ENCODE peak calls at places on chromosome 7, in four cellular contexts. D is GM12891, G is GM12878, T is K562. B is an unnamed sample.

GRCh38 chr7:22156205-22156604 is 200.7 kb downstream of the RAPGEF5 start:
- DNase-seq in D (no peak), G (no peak), T (peak; percentile 7), B (no peak)

GRCh38 chr7:1466524-1467271 is 7.4 kb upstream of the MICALL2 start:
- DNase-seq in D (no peak), G (no peak), T (peak; percentile 62), B (no peak)

GRCh38 chr7:36318116-36318515 is 71.5 kb upstream of the ANLN start:
- DNase-seq in D (no peak), G (no peak), T (no peak), B (no peak)

GRCh38 chr7:135562720-135563119 is 5.0 kb downstream of the NUP205 start:
- DNase-seq in D (no peak), G (no peak), T (no peak), B (no peak)

GRCh38 chr7:17184805-17185689 is 113.4 kb upstream of the AHR start:
- DNase-seq in D (no peak), G (no peak), T (no peak), B (no peak)

GRCh38 chr7:127650842-127651555 is 995 bp upstream of the SND1 start:
- DNase-seq in D (no peak), G (no peak), T (no peak), B (no peak)

GRCh38 chr7:391411-391951 is 101.5 kb downstream of the FOXL3 start:
- DNase-seq in D (no peak), G (no peak), T (no peak), B (no peak)

GRCh38 chr7:55432937-55433784 is 68.0 kb downstream of the LANCL2 start:
- DNase-seq in D (no peak), G (no peak), T (no peak), B (no peak)

GRCh38 chr7:105015631-105015965 is 1.6 kb downstream of the KMT2E start:
- DNase-seq in D (no peak), G (no peak), T (peak; percentile 44), B (no peak)

GRCh38 chr7:151727579-151728285 is 149.2 kb downstream of the PRKAG2 start:
- DNase-seq in D (peak; percentile 43), G (no peak), T (peak; percentile 71), B (peak; percentile 68)

GRCh38 chr7:157548691-157549265 is 212.0 kb downstream of the DNAJB6 start:
- DNase-seq in D (no peak), G (no peak), T (no peak), B (no peak)

GRCh38 chr7:84236398-84236797 is 41.8 kb upstream of the SEMA3A start:
- DNase-seq in D (no peak), G (no peak), T (no peak), B (no peak)

GRCh38 chr7:104656467-104656866 is 328.1 kb downstream of the LHFPL3 start:
- DNase-seq in D (no peak), G (no peak), T (no peak), B (no peak)

GRCh38 chr7:149459540-149460433 is 1.1 kb downstream of the ZNF777 start:
- DNase-seq in D (peak; percentile 74), G (no peak), T (peak; percentile 88), B (no peak)

GRCh38 chr7:24422611-24423010 is 138.6 kb downstream of the NPY start:
- DNase-seq in D (no peak), G (no peak), T (no peak), B (no peak)

GRCh38 chr7:128103498-128104108 is 72.4 kb upstream of the LRRC4 start:
- DNase-seq in D (peak; percentile 68), G (no peak), T (no peak), B (no peak)

GRCh38 chr7:85573849-85574248 is 387.0 kb upstream of the SEMA3D start:
- DNase-seq in D (no peak), G (no peak), T (no peak), B (peak; percentile 35)

GRCh38 chr7:2063562-2064360 is 169.0 kb downstream of the MAD1L1 start:
- DNase-seq in D (no peak), G (no peak), T (no peak), B (no peak)

GRCh38 chr7:75915416-75916156 is 631 bp downstream of the POR start:
- DNase-seq in D (no peak), G (no peak), T (peak; percentile 31), B (peak; percentile 16)

GRCh38 chr7:78296689-78297371 is 498.3 kb downstream of the PHTF2 start:
- DNase-seq in D (no peak), G (no peak), T (no peak), B (no peak)

GRCh38 chr7:105765846-105766245 is 110.6 kb downstream of the ATXN7L1 start:
- DNase-seq in D (no peak), G (no peak), T (no peak), B (no peak)

GRCh38 chr7:38316733-38317360 is 43.4 kb upstream of the TARP start:
- DNase-seq in D (no peak), G (no peak), T (no peak), B (peak; percentile 42)

GRCh38 chr7:127189074-127189473 is 63.7 kb downstream of the GRM8 start:
- DNase-seq in D (no peak), G (no peak), T (no peak), B (no peak)

GRCh38 chr7:10592604-10593003 is 381.1 kb upstream of the PHF14 start:
- DNase-seq in D (no peak), G (no peak), T (no peak), B (no peak)

GRCh38 chr7:83439021-83439420 is 209.9 kb downstream of the SEMA3E start:
- DNase-seq in D (no peak), G (no peak), T (no peak), B (no peak)

GRCh38 chr7:94650652-94651051 is 5.3 kb downstream of the SGCE start:
- DNase-seq in D (no peak), G (no peak), T (no peak), B (no peak)

GRCh38 chr7:94452257-94452656 is 57.4 kb upstream of the CASD1 start:
- DNase-seq in D (no peak), G (no peak), T (no peak), B (no peak)

GRCh38 chr7:1922071-1922869 is 252.2 kb downstream of the ELFN1 start:
- DNase-seq in D (no peak), G (no peak), T (no peak), B (peak; percentile 60)

GRCh38 chr7:1323178-1324027 is 90.7 kb downstream of the UNCX start:
- DNase-seq in D (no peak), G (no peak), T (no peak), B (no peak)

DNA sequence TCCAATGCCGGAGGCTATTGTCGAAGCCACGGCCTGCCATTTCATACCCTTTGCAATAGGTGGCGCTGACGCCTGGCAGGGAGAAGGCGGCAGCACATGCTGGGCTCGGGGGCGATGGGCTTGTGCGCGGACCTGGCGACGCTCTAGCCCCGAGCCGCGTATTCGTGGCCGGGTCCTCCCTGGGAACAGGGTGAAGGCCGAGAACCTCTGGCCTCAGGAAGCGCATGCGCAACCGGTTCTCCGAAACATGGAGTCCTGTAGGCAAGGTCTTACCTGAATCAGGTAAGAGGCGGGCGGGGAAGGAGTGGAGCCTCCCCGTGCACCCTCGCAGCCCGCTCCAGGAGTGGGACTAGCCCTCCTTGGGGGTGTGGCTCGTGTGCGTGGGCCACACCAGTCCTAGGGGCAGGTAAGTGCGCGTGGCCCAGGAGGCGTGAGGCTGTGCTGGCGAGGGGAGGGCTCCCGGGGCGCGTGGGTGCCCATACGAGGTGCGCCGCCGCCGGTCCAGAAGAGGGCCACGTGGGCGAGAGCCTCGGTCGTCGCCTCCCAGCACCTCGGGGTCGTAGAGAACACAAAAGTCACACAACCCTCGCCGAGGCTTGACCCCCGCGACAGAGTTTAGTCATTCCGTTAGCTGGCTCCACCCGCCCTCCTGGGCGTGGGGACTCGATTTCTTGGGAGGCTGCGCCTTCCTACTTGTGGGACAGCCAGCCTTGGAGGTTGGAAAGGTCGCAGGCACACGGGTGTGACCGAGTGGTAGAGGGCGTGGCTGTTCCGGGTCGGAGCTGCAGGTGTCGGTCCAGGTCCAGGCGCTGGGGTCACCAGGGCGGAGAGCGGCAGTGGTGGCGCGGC is 5.5 kb upstream of the MEST start:
- DNase-seq in D (no peak), G (no peak), T (peak; percentile 38), B (peak; percentile 72)
- TF ChIP-seq SPI1 in D (no peak), G (no peak), T (no peak), B (no peak)

GRCh38 chr7:27549621-27550020 is 113.1 kb downstream of the HIBADH start:
- DNase-seq in D (no peak), G (no peak), T (no peak), B (no peak)

GRCh38 chr7:27554826-27555225 is 107.9 kb downstream of the HIBADH start:
- DNase-seq in D (no peak), G (no peak), T (no peak), B (no peak)

GRCh38 chr7:27548304-27548703 is 114.4 kb downstream of the HIBADH start:
- DNase-seq in D (no peak), G (no peak), T (no peak), B (no peak)

GRCh38 chr7:27553288-27553687 is 109.4 kb downstream of the HIBADH start:
- DNase-seq in D (no peak), G (no peak), T (no peak), B (no peak)

GRCh38 chr7:27551803-27552202 is 110.9 kb downstream of the HIBADH start:
- DNase-seq in D (no peak), G (no peak), T (no peak), B (no peak)
- TF ChIP-seq POLR2AphosphoS5 in D (no peak), G (no peak), T (no peak), B (no peak)

GRCh38 chr7:107874097-107874496 is 16.9 kb upstream of the DLD start:
- DNase-seq in D (no peak), G (no peak), T (no peak), B (no peak)
- TF ChIP-seq SPI1 in D (no peak), G (no peak), T (no peak), B (no peak)

GRCh38 chr7:120860151-120860550 is 2.2 kb upstream of the TSPAN12 start:
- DNase-seq in D (no peak), G (no peak), T (no peak), B (no peak)

GRCh38 chr7:120856621-120857352 is 1.2 kb downstream of the TSPAN12 start:
- DNase-seq in D (peak; percentile 32), G (peak; percentile 73), T (peak; percentile 52), B (no peak)

GRCh38 chr7:120858299-120858636 is 324 bp upstream of the TSPAN12 start:
- DNase-seq in D (no peak), G (no peak), T (no peak), B (no peak)

GRCh38 chr7:120856198-120856597 is 1.7 kb downstream of the TSPAN12 start:
- DNase-seq in D (no peak), G (no peak), T (peak; percentile 25), B (no peak)

GRCh38 chr7:120857558-120858298 is at the start of gene TSPAN12:
- DNase-seq in D (peak; percentile 77), G (no peak), T (peak; percentile 77), B (peak; percentile 30)
- TF ChIP-seq POLR2AphosphoS5 in D (peak; percentile 40), G (peak; percentile 47), T (no peak), B (no peak)

GRCh38 chr7:155653773-155654172 is 9.3 kb downstream of the RBM33 start:
- DNase-seq in D (no peak), G (no peak), T (no peak), B (peak; percentile 49)
- TF ChIP-seq SPI1 in D (no peak), G (no peak), T (no peak), B (no peak)

GRCh38 chr7:155297517-155298287 is at the start of gene INSIG1:
- DNase-seq in D (peak; percentile 95), G (peak; percentile 62), T (peak; percentile 99), B (peak; percentile 83)
- TF ChIP-seq POLR2AphosphoS5 in D (peak; percentile 14), G (peak; percentile 30), T (peak; percentile 89), B (peak; percentile 60)